ENCODE peak calls at places on chromosome 10, in six cellular contexts. L is K562; R is adrenal gland; O is OCI-LY7; K is CD4-positive, CD25-positive, alpha-beta regulatory T cell; U is aorta. V is an unnamed sample. For H3K4me1, the result is how much of the 10 kb centered on the place peaks cover.

GRCh38 chr10:72010234-72010992 is 46.2 kb downstream of the CHST3 start:
- DNase-seq in U (no peak), O (no peak), R (no peak), L (no peak), K (no peak), V (no peak)

GRCh38 chr10:117216611-117217195 is 19.4 kb downstream of the KCNK18 start:
- DNase-seq in R (peak), K (peak), U (peak), L (peak), O (peak), V (peak)

GRCh38 chr10:12287772-12288171 is 61.6 kb upstream of the CAMK1D start:
- DNase-seq in L (no peak), O (no peak), K (no peak), R (no peak), U (no peak), V (no peak)

GRCh38 chr10:122878799-122879338 is 512 bp downstream of the FAM24B start:
- DNase-seq in L (no peak), U (no peak), R (no peak), O (peak), K (peak), V (no peak)

GRCh38 chr10:32054087-32054486 is 2.1 kb downstream of the KIF5B start:
- DNase-seq in L (no peak), R (no peak), U (no peak), K (no peak), O (peak), V (no peak)

GRCh38 chr10:86367339-86367951 is 850 bp upstream of the GRID1 start:
- DNase-seq in U (peak), O (no peak), L (no peak), R (peak), K (no peak), V (no peak)

GRCh38 chr10:5092848-5093790 is 1.1 kb upstream of the AKR1C3 start:
- DNase-seq in R (no peak), U (no peak), L (no peak), K (no peak), O (no peak), V (no peak)

GRCh38 chr10:116098411-116099019 is 174.5 kb downstream of the GFRA1 start:
- DNase-seq in R (no peak), U (no peak), K (no peak), L (no peak), O (no peak), V (no peak)

GRCh38 chr10:3886666-3887251 is 101.8 kb upstream of the KLF6 start:
- DNase-seq in K (no peak), O (no peak), R (peak), L (no peak), U (no peak), V (no peak)

GRCh38 chr10:2014541-2014940 is 277.2 kb upstream of the ADARB2 start:
- DNase-seq in L (no peak), O (no peak), K (no peak), R (no peak), U (no peak), V (no peak)

GRCh38 chr10:82402901-82403300 is 527.9 kb downstream of the NRG3 start:
- DNase-seq in O (no peak), L (no peak), K (no peak), U (no peak), R (no peak), V (no peak)

GRCh38 chr10:18205098-18205834 is 65.0 kb downstream of the CACNB2 start:
- DNase-seq in U (no peak), R (no peak), L (no peak), O (no peak), K (no peak), V (no peak)

DNA sequence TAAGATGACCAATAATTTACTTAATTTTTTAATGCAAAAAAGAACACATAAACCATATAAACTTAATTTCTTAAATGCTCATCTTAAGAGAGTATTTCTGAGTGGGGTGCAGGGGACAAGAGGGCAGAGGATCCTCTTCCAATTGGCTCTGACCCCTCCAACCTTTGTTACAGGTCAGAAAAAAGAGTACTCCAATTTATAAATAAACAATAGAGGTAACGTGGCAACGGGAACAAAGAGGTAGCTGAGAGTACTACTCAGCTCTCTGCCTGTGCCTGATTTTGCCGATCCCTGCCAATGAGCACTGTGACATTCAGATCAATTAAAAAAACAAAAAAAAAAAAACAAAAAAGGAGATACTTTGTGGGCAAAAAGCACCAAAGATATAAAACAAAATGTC is 307.9 kb downstream of the PARD3 start:
- DNase-seq in R (no peak), K (no peak), U (no peak), L (no peak), O (no peak), V (no peak)
- H3K4me1 ChIP-seq in R (under half), K (under half), U (under half), L (under half), O (under half), V (under half)

DNA sequence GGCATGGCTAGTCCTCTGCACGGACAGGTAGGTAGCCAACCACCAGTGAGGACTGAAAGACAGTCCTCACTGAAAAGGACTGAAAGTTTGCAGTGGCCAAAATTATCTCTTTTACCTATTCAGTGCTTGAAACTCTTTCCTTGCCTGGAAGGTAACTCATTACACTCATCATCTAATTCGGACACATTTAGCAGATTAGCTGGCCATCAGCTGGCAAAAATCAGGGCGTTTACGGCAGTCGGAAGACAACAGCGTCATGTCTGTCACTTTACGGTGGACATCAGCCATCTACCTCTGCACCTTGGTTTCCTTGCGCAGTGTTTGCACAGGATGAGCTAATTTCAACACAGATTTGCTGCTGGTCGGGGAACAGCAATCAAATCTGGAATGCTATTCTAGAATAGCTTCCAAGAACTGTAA is 740 bp downstream of the ANXA7 start:
- DNase-seq in R (peak), U (no peak), K (peak), L (peak), O (peak), V (peak)
- H3K4me1 ChIP-seq in R (under half), U (under half), K (under half), L (under half), O (under half), V (under half)

DNA sequence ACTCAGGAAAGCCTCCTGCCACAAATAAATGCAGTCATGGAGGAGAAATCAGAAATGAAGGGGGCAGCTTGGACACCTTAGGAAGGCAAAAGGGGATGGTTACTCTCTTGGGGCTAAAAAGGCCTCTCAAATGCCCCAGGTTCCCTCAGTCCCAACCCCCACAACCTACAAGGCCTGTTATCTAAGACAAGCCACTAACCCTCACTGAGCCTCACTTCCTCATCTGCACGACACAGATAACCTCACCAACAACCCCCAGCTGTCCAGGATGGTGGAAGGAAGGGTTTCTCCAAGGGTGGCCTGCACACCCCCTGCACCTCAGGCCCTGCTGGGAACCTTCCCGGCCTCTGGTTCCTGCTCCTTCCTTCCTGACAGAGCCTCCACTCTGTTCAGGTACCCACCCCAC is 29.2 kb downstream of the SORBS1 start:
- DNase-seq in L (peak), R (no peak), K (no peak), O (no peak), U (no peak), V (no peak)
- H3K4me1 ChIP-seq in L (under half), R (under half), K (under half), O (under half), U (under half), V (under half)

GRCh38 chr10:124414077-124414476 is 4.6 kb downstream of the OAT start:
- DNase-seq in K (no peak), L (no peak), O (no peak), U (no peak), R (no peak), V (no peak)

GRCh38 chr10:124417846-124418725 is 637 bp downstream of the OAT start:
- DNase-seq in K (peak), R (peak), L (no peak), U (peak), O (peak), V (peak)

GRCh38 chr10:124415210-124415609 is 3.5 kb downstream of the OAT start:
- DNase-seq in U (no peak), K (no peak), R (no peak), L (no peak), O (no peak), V (no peak)

GRCh38 chr10:124418726-124419501 is at the start of gene OAT:
- DNase-seq in L (peak), O (peak), R (peak), U (peak), K (peak), V (peak)

DNA sequence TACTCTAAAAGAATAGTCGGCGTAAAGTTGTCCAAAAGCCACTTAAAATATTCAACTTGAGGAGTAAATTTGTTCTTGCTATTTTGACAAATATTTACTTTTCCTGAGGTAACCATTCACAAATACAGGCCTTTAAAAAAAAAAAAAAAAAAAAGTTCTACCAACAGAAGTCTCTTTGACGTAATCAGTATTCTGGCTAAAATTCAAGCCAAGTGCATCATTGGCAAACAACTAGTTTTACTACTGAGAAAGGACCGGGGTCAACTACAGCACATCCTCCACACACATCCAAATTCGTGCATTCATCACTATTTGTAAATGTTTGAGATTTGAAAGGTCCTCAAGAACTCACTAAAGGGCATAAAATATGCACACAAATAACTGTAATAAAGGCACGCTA is 2.0 kb downstream of the OAT start:
- DNase-seq in O (no peak), K (no peak), L (no peak), R (no peak), U (no peak), V (no peak)
- H3K4me1 ChIP-seq in O (under half), K (under half), L (under half), R (half or more), U (under half), V (under half)

GRCh38 chr10:48601789-48602188 is 3.1 kb downstream of the ARHGAP22 start:
- DNase-seq in O (no peak), L (no peak), U (no peak), K (no peak), R (no peak), V (no peak)
- H3K4me1 ChIP-seq in O (under half), L (under half), U (under half), K (under half), R (under half), V (under half)

GRCh38 chr10:63712717-63713115 is 191.5 kb downstream of the REEP3 start:
- DNase-seq in L (no peak), O (no peak), K (no peak), R (no peak), U (no peak), V (no peak)
- H3K4me1 ChIP-seq in L (under half), O (under half), K (under half), R (under half), U (under half), V (under half)

GRCh38 chr10:77682408-77683087 is 44.9 kb upstream of the KCNMA1 start:
- DNase-seq in R (no peak), O (no peak), K (no peak), U (no peak), L (no peak), V (no peak)

GRCh38 chr10:77680811-77681210 is 43.2 kb upstream of the KCNMA1 start:
- DNase-seq in O (no peak), L (no peak), U (no peak), R (no peak), K (no peak), V (peak)

GRCh38 chr10:77680065-77680464 is 42.5 kb upstream of the KCNMA1 start:
- DNase-seq in K (no peak), R (no peak), L (no peak), O (no peak), U (no peak), V (no peak)

GRCh38 chr10:77685494-77685893 is 47.9 kb upstream of the KCNMA1 start:
- DNase-seq in O (no peak), K (no peak), U (no peak), R (no peak), L (no peak), V (no peak)

DNA sequence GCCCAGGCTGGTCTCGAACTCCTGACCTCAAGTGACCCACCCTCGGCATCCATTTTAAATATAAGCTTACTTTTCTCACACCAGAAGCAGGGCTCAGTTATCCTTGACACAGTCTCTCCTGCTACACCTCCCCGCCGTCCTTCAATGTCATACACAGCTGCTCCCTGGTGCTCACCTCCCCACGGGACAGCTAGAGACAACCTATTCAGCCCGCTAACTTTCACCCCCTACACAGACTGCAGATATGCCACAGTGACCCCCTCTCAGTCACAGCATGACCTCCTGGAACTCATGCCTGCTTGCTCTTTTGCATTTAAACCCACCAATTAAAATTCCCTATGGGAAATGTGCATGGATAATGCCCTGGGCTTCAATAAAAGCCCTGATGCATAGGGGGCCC is 44.2 kb upstream of the KCNMA1 start:
- DNase-seq in R (no peak), L (no peak), O (no peak), K (no peak), U (no peak), V (no peak)
- H3K4me1 ChIP-seq in R (under half), L (under half), O (under half), K (under half), U (under half), V (under half)

V was measured in upper lobe of left lung.